ENCODE peak calls at places on chromosomes 2 and 18, in four cellular contexts. D is upper lobe of right lung; W is CD8-positive, alpha-beta memory T cell; M is uterus. T is an unnamed sample.

GRCh38 chr2:3505771-3506170 is 13.6 kb downstream of the ADI1 start:
- DNase-seq in D (no peak), W (no peak), M (no peak), T (no peak)

GRCh38 chr2:225995788-225996476 is 596.4 kb downstream of the NYAP2 start:
- DNase-seq in D (no peak), W (no peak), M (peak; percentile 18), T (no peak)

GRCh38 chr2:205680067-205680466 is 2.2 kb upstream of the NRP2 start:
- DNase-seq in D (no peak), W (no peak), M (peak; percentile 73), T (peak; percentile 78)

GRCh38 chr2:24613154-24613814 is 122.2 kb downstream of the NCOA1 start:
- DNase-seq in D (no peak), W (peak; percentile 6), M (no peak), T (peak; percentile 27)

GRCh38 chr2:96116424-96116878 is at the start of gene ADRA2B:
- DNase-seq in D (peak; percentile 92), W (peak; percentile 76), M (no peak), T (no peak)

GRCh38 chr2:1794821-1795220 is 50.5 kb upstream of the PXDN start:
- DNase-seq in D (no peak), W (no peak), M (no peak), T (no peak)

GRCh38 chr2:149562304-149562703 is 25.3 kb downstream of the MMADHC start:
- DNase-seq in D (no peak), W (no peak), M (no peak), T (no peak)

GRCh38 chr2:40028792-40029488 is 249.9 kb upstream of the THUMPD2 start:
- DNase-seq in D (no peak), W (no peak), M (no peak), T (no peak)

GRCh38 chr2:96163415-96163767 is 18.2 kb upstream of the DUSP2 start:
- DNase-seq in D (no peak), W (no peak), M (no peak), T (no peak)

GRCh38 chr2:5121677-5122076 is 570.5 kb upstream of the SOX11 start:
- DNase-seq in D (no peak), W (no peak), M (no peak), T (no peak)

GRCh38 chr2:71609958-71610357 is 156.6 kb downstream of the DYSF start:
- DNase-seq in D (no peak), W (no peak), M (no peak), T (no peak)

GRCh38 chr2:238860966-238861730 is 13.3 kb downstream of the TWIST2 start:
- DNase-seq in D (no peak), W (no peak), M (no peak), T (no peak)

GRCh38 chr18:21443776-21444464 is 156.6 kb downstream of the ESCO1 start:
- DNase-seq in D (no peak), W (no peak), M (no peak), T (no peak)

GRCh38 chr18:79851981-79852380 is 54.2 kb downstream of the KCNG2 start:
- DNase-seq in D (peak; percentile 44), W (no peak), M (no peak), T (no peak)

GRCh38 chr18:8741524-8741923 is 36.2 kb downstream of the MTCL1 start:
- DNase-seq in D (no peak), W (no peak), M (no peak), T (no peak)

GRCh38 chr18:23650963-23651927 is 11.5 kb downstream of the ANKRD29 start:
- DNase-seq in D (no peak), W (no peak), M (peak; percentile 29), T (peak; percentile 11)

GRCh38 chr2:238689871-238690672 is 157.8 kb upstream of the TWIST2 start:
- DNase-seq in D (no peak), W (no peak), M (no peak), T (no peak)

GRCh38 chr2:55175254-55176093 is 56.6 kb downstream of the CLHC1 start:
- DNase-seq in D (no peak), W (no peak), M (no peak), T (no peak)

GRCh38 chr2:240780023-240780831 is 39.8 kb downstream of the KIF1A start:
- DNase-seq in D (no peak), W (no peak), M (no peak), T (no peak)

GRCh38 chr2:202161106-202161836 is 77.1 kb downstream of the SUMO1 start:
- DNase-seq in D (no peak), W (no peak), M (peak; percentile 64), T (no peak)

GRCh38 chr2:147204102-147204501 is 640.7 kb upstream of the ACVR2A start:
- DNase-seq in D (no peak), W (no peak), M (no peak), T (no peak)

GRCh38 chr2:191907545-191907944 is 60.7 kb upstream of the CAVIN2 start:
- DNase-seq in D (no peak), W (no peak), M (no peak), T (no peak)

GRCh38 chr2:15615310-15615920 is 23.7 kb downstream of the DDX1 start:
- DNase-seq in D (no peak), W (no peak), M (no peak), T (no peak)

GRCh38 chr2:32423536-32423935 is 66.7 kb downstream of the BIRC6 start:
- DNase-seq in D (no peak), W (no peak), M (no peak), T (no peak)

GRCh38 chr18:66410692-66411091 is 193.2 kb downstream of the CDH19 start:
- DNase-seq in D (no peak), W (no peak), M (no peak), T (no peak)

GRCh38 chr2:225771691-225772090 is 372.2 kb downstream of the NYAP2 start:
- DNase-seq in D (no peak), W (no peak), M (no peak), T (no peak)

GRCh38 chr18:43248610-43249249 is 28.6 kb downstream of the SYT4 start:
- DNase-seq in D (no peak), W (no peak), M (no peak), T (no peak)

GRCh38 chr2:160871096-160871495 is 289.1 kb upstream of the TANK start:
- DNase-seq in D (no peak), W (no peak), M (no peak), T (no peak)

GRCh38 chr2:160869411-160869810 is 290.8 kb upstream of the TANK start:
- DNase-seq in D (no peak), W (no peak), M (peak; percentile 21), T (peak; percentile 73)

GRCh38 chr2:160871953-160872352 is 288.3 kb upstream of the TANK start:
- DNase-seq in D (no peak), W (no peak), M (no peak), T (no peak)

DNA sequence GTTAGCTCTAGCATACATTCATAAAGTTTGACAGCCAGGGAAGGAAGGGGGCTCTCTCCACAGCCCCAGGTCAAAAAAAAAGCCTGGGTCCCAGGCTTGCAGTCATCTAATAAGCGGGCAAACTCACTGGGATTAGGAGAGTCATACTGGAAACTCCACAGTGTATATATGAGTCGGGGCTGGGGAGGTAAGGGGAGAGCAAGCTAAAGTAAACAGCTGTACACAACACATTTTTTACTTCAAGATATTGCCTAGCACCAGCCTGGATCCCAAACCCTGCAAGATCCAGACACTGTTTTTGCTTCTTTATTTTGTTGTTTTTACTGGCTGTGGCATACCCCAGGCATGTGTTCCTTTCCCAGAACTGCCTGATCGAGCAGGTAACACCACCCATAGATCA is 291.3 kb upstream of the TANK start:
- DNase-seq in D (no peak), W (no peak), M (no peak), T (peak; percentile 24)
- H3K4me3 ChIP-seq in D (no peak overlapping the region), W (no peak overlapping the region), M (no peak overlapping the region), T (no peak overlapping the region)

GRCh38 chr2:64632855-64633819 is 20.6 kb downstream of the SERTAD2 start:
- DNase-seq in D (no peak), W (no peak), M (no peak), T (peak; percentile 56)
- H3K4me3 ChIP-seq in D (no peak overlapping the region), W (no peak overlapping the region), M (no peak overlapping the region), T (no peak overlapping the region)

GRCh38 chr2:173161040-173161439 is 85.4 kb downstream of the MAP3K20 start:
- DNase-seq in D (no peak), W (no peak), M (no peak), T (no peak)

GRCh38 chr2:173159794-173160463 is 84.3 kb downstream of the MAP3K20 start:
- DNase-seq in D (peak; percentile 90), W (no peak), M (peak; percentile 95), T (peak; percentile 92)

GRCh38 chr2:173157894-173158293 is 82.2 kb downstream of the MAP3K20 start:
- DNase-seq in D (no peak), W (no peak), M (no peak), T (no peak)

GRCh38 chr2:173161516-173161915 is 85.9 kb downstream of the MAP3K20 start:
- DNase-seq in D (no peak), W (no peak), M (no peak), T (no peak)

GRCh38 chr2:173160618-173161017 is 85.0 kb downstream of the MAP3K20 start:
- DNase-seq in D (no peak), W (no peak), M (no peak), T (no peak)
- H3K4me3 ChIP-seq in D (no peak overlapping the region), W (no peak overlapping the region), M (no peak overlapping the region), T (no peak overlapping the region)

GRCh38 chr2:167932123-167932693 is 315.2 kb downstream of the STK39 start:
- DNase-seq in D (no peak), W (no peak), M (no peak), T (no peak)

GRCh38 chr2:167929461-167929860 is 317.9 kb downstream of the STK39 start:
- DNase-seq in D (no peak), W (no peak), M (no peak), T (no peak)

GRCh38 chr2:167924556-167924955 is 322.8 kb downstream of the STK39 start:
- DNase-seq in D (no peak), W (no peak), M (no peak), T (no peak)

GRCh38 chr2:167925775-167926174 is 321.6 kb downstream of the STK39 start:
- DNase-seq in D (no peak), W (no peak), M (no peak), T (no peak)

DNA sequence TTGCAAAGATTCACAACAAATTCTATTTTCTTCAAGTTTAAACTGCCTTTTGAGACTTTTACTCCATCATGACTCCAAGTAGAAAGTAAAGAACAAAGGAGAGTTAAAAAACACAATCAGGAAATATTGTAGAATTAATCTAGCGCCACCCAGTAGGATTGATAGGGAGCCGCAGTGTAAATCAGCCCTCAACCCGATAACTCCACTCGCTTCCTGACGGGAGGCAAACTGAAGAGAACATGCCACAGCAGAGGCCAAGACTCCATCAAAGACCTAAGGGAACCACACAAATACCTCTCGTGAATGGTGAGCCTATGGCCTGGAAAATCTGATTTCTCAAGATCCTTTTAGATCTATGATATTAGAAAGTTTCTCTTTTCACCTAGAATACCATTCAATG is 319.0 kb downstream of the STK39 start:
- DNase-seq in D (no peak), W (no peak), M (no peak), T (no peak)
- H3K4me3 ChIP-seq in D (no peak overlapping the region), W (no peak overlapping the region), M (no peak overlapping the region), T (no peak overlapping the region)

GRCh38 chr2:80303825-80304521 is 579 bp downstream of the LRRTM1 start:
- DNase-seq in D (peak; percentile 60), W (no peak), M (no peak), T (no peak)
- H3K4me3 ChIP-seq in D (peak overlapping the region; percentile 12), W (no peak overlapping the region), M (peak overlapping the region; percentile 22), T (peak overlapping the region; percentile 23)

T was measured in AG04450.